ENCODE peak calls at places on chromosomes 13 and 19, in ten cellular contexts. One of them, this sample, is unnamed.

GRCh38 chr19:4208385-4209094 is 20.8 kb upstream of the EBI3 start:
- DNase-seq in adrenal gland: no peak
- DNase-seq in bronchial epithelial cell: peak; percentile 33
- DNase-seq in tibial artery: no peak
- DNase-seq in neural progenitor cell: peak; percentile 54
- DNase-seq in gastrocnemius medialis: no peak
- DNase-seq in CD8-positive, alpha-beta memory T cell: no peak
- DNase-seq in left ventricle myocardium inferior: no peak
- DNase-seq in PC-3: peak; percentile 50
- DNase-seq in testis: no peak
- DNase-seq in this sample: no peak

GRCh38 chr19:41195675-41196497 is 2.9 kb downstream of the CYP2S1 start:
- DNase-seq in gastrocnemius medialis: no peak
- DNase-seq in tibial artery: no peak
- DNase-seq in neural progenitor cell: no peak
- DNase-seq in bronchial epithelial cell: peak; percentile 98
- DNase-seq in left ventricle myocardium inferior: no peak
- DNase-seq in adrenal gland: no peak
- DNase-seq in PC-3: no peak
- DNase-seq in CD8-positive, alpha-beta memory T cell: no peak
- DNase-seq in testis: no peak
- DNase-seq in this sample: no peak

GRCh38 chr13:70353096-70353495 is 244.8 kb upstream of the KLHL1 start:
- DNase-seq in neural progenitor cell: peak; percentile 26
- DNase-seq in bronchial epithelial cell: no peak
- DNase-seq in testis: no peak
- DNase-seq in left ventricle myocardium inferior: no peak
- DNase-seq in adrenal gland: no peak
- DNase-seq in PC-3: peak; percentile 15
- DNase-seq in gastrocnemius medialis: no peak
- DNase-seq in tibial artery: no peak
- DNase-seq in CD8-positive, alpha-beta memory T cell: no peak
- DNase-seq in this sample: no peak

GRCh38 chr13:103299079-103299478 is 232.9 kb upstream of the SLC10A2 start:
- DNase-seq in gastrocnemius medialis: no peak
- DNase-seq in testis: no peak
- DNase-seq in bronchial epithelial cell: no peak
- DNase-seq in PC-3: peak; percentile 6
- DNase-seq in adrenal gland: no peak
- DNase-seq in tibial artery: no peak
- DNase-seq in neural progenitor cell: peak; percentile 39
- DNase-seq in left ventricle myocardium inferior: no peak
- DNase-seq in CD8-positive, alpha-beta memory T cell: no peak
- DNase-seq in this sample: no peak

GRCh38 chr19:40576181-40576584 is 490 bp upstream of the SHKBP1 start:
- DNase-seq in bronchial epithelial cell: no peak
- DNase-seq in adrenal gland: no peak
- DNase-seq in left ventricle myocardium inferior: no peak
- DNase-seq in testis: no peak
- DNase-seq in PC-3: no peak
- DNase-seq in tibial artery: no peak
- DNase-seq in gastrocnemius medialis: no peak
- DNase-seq in CD8-positive, alpha-beta memory T cell: peak; percentile 38
- DNase-seq in neural progenitor cell: peak; percentile 36
- DNase-seq in this sample: no peak

GRCh38 chr19:21474671-21475181 is 30.7 kb upstream of the ZNF429 start:
- DNase-seq in neural progenitor cell: peak; percentile 82
- DNase-seq in adrenal gland: peak; percentile 77
- DNase-seq in bronchial epithelial cell: no peak
- DNase-seq in PC-3: no peak
- DNase-seq in CD8-positive, alpha-beta memory T cell: peak; percentile 21
- DNase-seq in tibial artery: peak; percentile 45
- DNase-seq in testis: peak; percentile 94
- DNase-seq in left ventricle myocardium inferior: peak; percentile 82
- DNase-seq in gastrocnemius medialis: no peak
- DNase-seq in this sample: peak; percentile 25

GRCh38 chr19:33199441-33200265 is 5.5 kb downstream of the LRP3 start:
- DNase-seq in neural progenitor cell: no peak
- DNase-seq in bronchial epithelial cell: no peak
- DNase-seq in testis: no peak
- DNase-seq in tibial artery: no peak
- DNase-seq in adrenal gland: no peak
- DNase-seq in gastrocnemius medialis: no peak
- DNase-seq in left ventricle myocardium inferior: no peak
- DNase-seq in CD8-positive, alpha-beta memory T cell: no peak
- DNase-seq in PC-3: no peak
- DNase-seq in this sample: no peak

GRCh38 chr19:29569038-29569911 is 36.8 kb upstream of the POP4 start:
- DNase-seq in testis: no peak
- DNase-seq in adrenal gland: no peak
- DNase-seq in PC-3: no peak
- DNase-seq in neural progenitor cell: no peak
- DNase-seq in bronchial epithelial cell: no peak
- DNase-seq in CD8-positive, alpha-beta memory T cell: no peak
- DNase-seq in left ventricle myocardium inferior: no peak
- DNase-seq in tibial artery: no peak
- DNase-seq in gastrocnemius medialis: no peak
- DNase-seq in this sample: no peak

GRCh38 chr13:99982021-99982740 is 597 bp downstream of the ZIC2 start:
- DNase-seq in left ventricle myocardium inferior: no peak
- DNase-seq in PC-3: no peak
- DNase-seq in tibial artery: no peak
- DNase-seq in CD8-positive, alpha-beta memory T cell: no peak
- DNase-seq in neural progenitor cell: peak; percentile 77
- DNase-seq in adrenal gland: no peak
- DNase-seq in testis: no peak
- DNase-seq in gastrocnemius medialis: no peak
- DNase-seq in bronchial epithelial cell: no peak
- DNase-seq in this sample: peak; percentile 62

GRCh38 chr13:99978781-99979452 is 2.7 kb upstream of the ZIC2 start:
- DNase-seq in testis: no peak
- DNase-seq in bronchial epithelial cell: no peak
- DNase-seq in tibial artery: no peak
- DNase-seq in CD8-positive, alpha-beta memory T cell: no peak
- DNase-seq in neural progenitor cell: peak; percentile 92
- DNase-seq in PC-3: no peak
- DNase-seq in left ventricle myocardium inferior: no peak
- DNase-seq in gastrocnemius medialis: no peak
- DNase-seq in adrenal gland: no peak
- DNase-seq in this sample: no peak

GRCh38 chr13:99979453-99980200 is 2.0 kb upstream of the ZIC2 start:
- DNase-seq in testis: no peak
- DNase-seq in gastrocnemius medialis: no peak
- DNase-seq in adrenal gland: no peak
- DNase-seq in CD8-positive, alpha-beta memory T cell: no peak
- DNase-seq in left ventricle myocardium inferior: no peak
- DNase-seq in neural progenitor cell: peak; percentile 79
- DNase-seq in bronchial epithelial cell: no peak
- DNase-seq in PC-3: peak; percentile 18
- DNase-seq in tibial artery: no peak
- DNase-seq in this sample: no peak

GRCh38 chr13:99981115-99982020 is at the start of gene ZIC2:
- DNase-seq in left ventricle myocardium inferior: no peak
- DNase-seq in adrenal gland: peak; percentile 22
- DNase-seq in testis: no peak
- DNase-seq in PC-3: peak; percentile 13
- DNase-seq in tibial artery: no peak
- DNase-seq in bronchial epithelial cell: no peak
- DNase-seq in CD8-positive, alpha-beta memory T cell: no peak
- DNase-seq in gastrocnemius medialis: no peak
- DNase-seq in neural progenitor cell: peak; percentile 96
- DNase-seq in this sample: no peak

DNA sequence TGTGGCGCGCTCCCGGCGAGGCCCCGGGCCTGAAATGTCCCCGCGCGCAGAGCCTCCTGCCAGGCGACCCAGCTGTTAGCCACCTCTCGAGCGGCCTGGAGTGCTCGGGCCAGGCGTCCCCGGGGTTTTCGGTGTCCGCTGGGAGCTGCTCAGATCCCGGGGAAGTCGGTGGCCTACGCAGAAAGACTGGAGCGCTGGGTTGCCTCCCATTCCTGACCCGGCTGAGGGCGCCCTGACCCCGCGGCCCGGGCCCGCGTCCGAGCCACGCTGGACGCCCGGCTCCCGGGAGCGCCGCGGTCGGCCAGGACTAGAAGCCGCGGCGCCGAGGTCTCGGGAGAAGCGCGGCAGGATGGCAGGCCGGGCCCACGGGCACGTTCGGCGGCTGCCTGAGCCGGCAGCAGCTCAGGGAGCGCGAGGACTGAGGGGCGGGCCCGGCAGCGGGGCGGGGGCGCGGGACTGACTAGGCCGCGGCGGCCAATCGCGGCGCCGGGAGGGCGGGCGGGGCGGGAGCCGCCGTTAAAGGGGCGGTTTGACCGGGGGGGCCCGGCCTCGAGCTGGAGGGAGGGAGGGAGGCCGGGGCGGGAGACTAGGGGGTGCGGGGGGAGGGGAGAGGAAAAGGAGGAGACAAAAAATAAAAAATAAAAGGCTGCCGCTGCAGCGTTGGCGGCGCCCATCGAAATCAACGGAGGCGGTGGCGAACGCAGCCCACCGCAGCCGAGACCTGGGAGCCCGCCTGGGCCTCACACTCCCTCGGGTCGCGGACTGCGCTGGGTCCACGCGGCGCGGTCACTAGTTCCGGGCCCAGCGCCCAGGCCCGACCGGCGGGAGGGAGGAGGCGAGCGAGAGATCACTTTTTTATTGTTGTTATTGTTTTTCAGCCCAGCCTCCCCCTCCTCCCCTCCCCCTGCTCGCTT is 1.1 kb upstream of the ZIC2 start:
- DNase-seq in PC-3: peak; percentile 57
- DNase-seq in adrenal gland: peak; percentile 67
- DNase-seq in testis: peak; percentile 75
- DNase-seq in CD8-positive, alpha-beta memory T cell: peak; percentile 64
- DNase-seq in bronchial epithelial cell: peak; percentile 25
- DNase-seq in tibial artery: peak; percentile 41
- DNase-seq in neural progenitor cell: peak; percentile 96
- DNase-seq in left ventricle myocardium inferior: peak; percentile 61
- DNase-seq in gastrocnemius medialis: peak; percentile 17
- DNase-seq in this sample: peak; percentile 72
- H3K27me3 ChIP-seq in PC-3: peaks cover 59% of the 10 kb centered on the region
- H3K27me3 ChIP-seq in adrenal gland: peaks cover 90% of the 10 kb centered on the region
- H3K27me3 ChIP-seq in testis: no peaks in the 10 kb centered on the region
- H3K27me3 ChIP-seq in CD8-positive, alpha-beta memory T cell: peaks cover 73% of the 10 kb centered on the region
- H3K27me3 ChIP-seq in bronchial epithelial cell: peaks cover 70% of the 10 kb centered on the region
- H3K27me3 ChIP-seq in tibial artery: peaks cover 24% of the 10 kb centered on the region
- H3K27me3 ChIP-seq in neural progenitor cell: peaks cover 35% of the 10 kb centered on the region
- H3K27me3 ChIP-seq in left ventricle myocardium inferior: peaks cover 100% of the 10 kb centered on the region
- H3K27me3 ChIP-seq in gastrocnemius medialis: peaks cover 90% of the 10 kb centered on the region
- H3K27me3 ChIP-seq in this sample: peaks cover 54% of the 10 kb centered on the region

DNA sequence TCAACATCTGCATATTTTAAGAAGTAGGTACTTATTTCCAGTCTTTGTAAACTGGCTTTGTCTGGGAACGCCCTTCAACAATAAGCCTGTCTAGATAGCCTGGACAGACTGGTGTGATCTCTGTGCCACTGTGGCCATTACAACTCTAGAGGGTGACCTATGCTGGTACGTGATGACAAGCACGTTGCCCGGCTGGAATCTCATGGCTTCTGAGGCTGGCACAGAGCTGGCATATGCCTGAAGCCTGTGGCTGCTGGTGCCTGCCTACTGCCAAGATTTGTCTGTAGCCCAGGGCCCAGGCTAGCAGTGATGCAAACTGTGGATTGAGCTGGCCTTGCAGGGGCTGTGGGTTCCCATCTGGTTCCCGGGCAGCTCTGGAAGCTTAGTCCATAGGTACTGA is 34.0 kb downstream of the IGFL3 start:
- DNase-seq in tibial artery: no peak
- DNase-seq in adrenal gland: no peak
- DNase-seq in neural progenitor cell: no peak
- DNase-seq in testis: no peak
- DNase-seq in gastrocnemius medialis: no peak
- DNase-seq in CD8-positive, alpha-beta memory T cell: no peak
- DNase-seq in left ventricle myocardium inferior: no peak
- DNase-seq in PC-3: no peak
- DNase-seq in bronchial epithelial cell: no peak
- DNase-seq in this sample: no peak
- H3K27me3 ChIP-seq in tibial artery: no peaks in the 10 kb centered on the region
- H3K27me3 ChIP-seq in adrenal gland: no peaks in the 10 kb centered on the region
- H3K27me3 ChIP-seq in neural progenitor cell: no peaks in the 10 kb centered on the region
- H3K27me3 ChIP-seq in testis: no peaks in the 10 kb centered on the region
- H3K27me3 ChIP-seq in gastrocnemius medialis: peaks cover 12% of the 10 kb centered on the region
- H3K27me3 ChIP-seq in CD8-positive, alpha-beta memory T cell: no peaks in the 10 kb centered on the region
- H3K27me3 ChIP-seq in left ventricle myocardium inferior: peaks cover 14% of the 10 kb centered on the region
- H3K27me3 ChIP-seq in PC-3: peaks cover 35% of the 10 kb centered on the region
- H3K27me3 ChIP-seq in bronchial epithelial cell: peaks cover 12% of the 10 kb centered on the region
- H3K27me3 ChIP-seq in this sample: no peaks in the 10 kb centered on the region

GRCh38 chr13:44747179-44747578 is 171.0 kb upstream of the TSC22D1 start:
- DNase-seq in bronchial epithelial cell: no peak
- DNase-seq in testis: no peak
- DNase-seq in adrenal gland: no peak
- DNase-seq in tibial artery: no peak
- DNase-seq in neural progenitor cell: no peak
- DNase-seq in left ventricle myocardium inferior: peak; percentile 47
- DNase-seq in CD8-positive, alpha-beta memory T cell: no peak
- DNase-seq in PC-3: no peak
- DNase-seq in gastrocnemius medialis: peak; percentile 72
- DNase-seq in this sample: no peak

GRCh38 chr13:44748439-44748838 is 172.3 kb upstream of the TSC22D1 start:
- DNase-seq in neural progenitor cell: no peak
- DNase-seq in gastrocnemius medialis: no peak
- DNase-seq in left ventricle myocardium inferior: no peak
- DNase-seq in tibial artery: no peak
- DNase-seq in PC-3: no peak
- DNase-seq in testis: no peak
- DNase-seq in adrenal gland: no peak
- DNase-seq in CD8-positive, alpha-beta memory T cell: no peak
- DNase-seq in bronchial epithelial cell: no peak
- DNase-seq in this sample: no peak

GRCh38 chr13:44750618-44751017 is 174.5 kb upstream of the TSC22D1 start:
- DNase-seq in testis: no peak
- DNase-seq in neural progenitor cell: no peak
- DNase-seq in CD8-positive, alpha-beta memory T cell: no peak
- DNase-seq in gastrocnemius medialis: no peak
- DNase-seq in left ventricle myocardium inferior: no peak
- DNase-seq in tibial artery: no peak
- DNase-seq in adrenal gland: no peak
- DNase-seq in PC-3: no peak
- DNase-seq in bronchial epithelial cell: no peak
- DNase-seq in this sample: no peak

GRCh38 chr13:44752184-44752583 is 176.1 kb upstream of the TSC22D1 start:
- DNase-seq in adrenal gland: peak; percentile 64
- DNase-seq in CD8-positive, alpha-beta memory T cell: no peak
- DNase-seq in tibial artery: no peak
- DNase-seq in PC-3: no peak
- DNase-seq in neural progenitor cell: no peak
- DNase-seq in left ventricle myocardium inferior: no peak
- DNase-seq in gastrocnemius medialis: no peak
- DNase-seq in bronchial epithelial cell: no peak
- DNase-seq in testis: no peak
- DNase-seq in this sample: no peak

GRCh38 chr13:44749906-44750305 is 173.8 kb upstream of the TSC22D1 start:
- DNase-seq in left ventricle myocardium inferior: no peak
- DNase-seq in bronchial epithelial cell: no peak
- DNase-seq in gastrocnemius medialis: no peak
- DNase-seq in adrenal gland: no peak
- DNase-seq in tibial artery: no peak
- DNase-seq in neural progenitor cell: no peak
- DNase-seq in CD8-positive, alpha-beta memory T cell: no peak
- DNase-seq in PC-3: no peak
- DNase-seq in testis: no peak
- DNase-seq in this sample: no peak
- H3K27me3 ChIP-seq in left ventricle myocardium inferior: no peaks in the 10 kb centered on the region
- H3K27me3 ChIP-seq in bronchial epithelial cell: no peaks in the 10 kb centered on the region
- H3K27me3 ChIP-seq in gastrocnemius medialis: no peaks in the 10 kb centered on the region
- H3K27me3 ChIP-seq in adrenal gland: no peaks in the 10 kb centered on the region
- H3K27me3 ChIP-seq in tibial artery: no peaks in the 10 kb centered on the region
- H3K27me3 ChIP-seq in neural progenitor cell: no peaks in the 10 kb centered on the region
- H3K27me3 ChIP-seq in CD8-positive, alpha-beta memory T cell: no peaks in the 10 kb centered on the region
- H3K27me3 ChIP-seq in PC-3: no peaks in the 10 kb centered on the region
- H3K27me3 ChIP-seq in testis: no peaks in the 10 kb centered on the region
- H3K27me3 ChIP-seq in this sample: no peaks in the 10 kb centered on the region

DNA sequence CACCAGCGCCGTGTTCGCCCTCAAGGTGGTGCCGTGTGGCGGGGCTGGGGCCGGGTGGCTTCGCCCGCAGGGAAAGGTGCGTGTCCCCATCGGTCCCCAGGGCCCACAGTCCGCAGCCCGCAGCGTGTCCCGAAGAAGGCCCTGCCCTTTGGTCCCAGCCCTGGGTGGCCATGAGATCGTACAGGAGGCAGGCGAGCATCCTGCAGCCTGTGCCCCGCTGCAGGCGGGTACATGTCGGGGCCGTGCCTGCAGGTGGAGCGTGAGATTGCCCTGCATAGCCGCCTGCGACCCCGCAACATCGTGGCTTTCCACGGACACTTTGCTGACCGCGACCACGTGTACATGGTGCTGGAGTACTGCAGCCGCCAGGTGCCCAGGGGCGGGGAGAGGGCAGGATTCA is 1.5 kb downstream of the PLK5 start:
- DNase-seq in gastrocnemius medialis: no peak
- DNase-seq in testis: no peak
- DNase-seq in tibial artery: no peak
- DNase-seq in neural progenitor cell: no peak
- DNase-seq in left ventricle myocardium inferior: no peak
- DNase-seq in CD8-positive, alpha-beta memory T cell: no peak
- DNase-seq in PC-3: no peak
- DNase-seq in adrenal gland: no peak
- DNase-seq in bronchial epithelial cell: no peak
- DNase-seq in this sample: no peak
- H3K27me3 ChIP-seq in gastrocnemius medialis: peaks cover 34% of the 10 kb centered on the region
- H3K27me3 ChIP-seq in testis: no peaks in the 10 kb centered on the region
- H3K27me3 ChIP-seq in tibial artery: no peaks in the 10 kb centered on the region
- H3K27me3 ChIP-seq in neural progenitor cell: peaks cover 74% of the 10 kb centered on the region
- H3K27me3 ChIP-seq in left ventricle myocardium inferior: peaks cover 84% of the 10 kb centered on the region
- H3K27me3 ChIP-seq in CD8-positive, alpha-beta memory T cell: peaks cover 8% of the 10 kb centered on the region
- H3K27me3 ChIP-seq in PC-3: no peaks in the 10 kb centered on the region
- H3K27me3 ChIP-seq in adrenal gland: peaks cover 51% of the 10 kb centered on the region
- H3K27me3 ChIP-seq in bronchial epithelial cell: peaks cover 14% of the 10 kb centered on the region
- H3K27me3 ChIP-seq in this sample: peaks cover 17% of the 10 kb centered on the region